ENCODE peak calls at places on chromosomes 7 and 10, in four cellular contexts. D is GM12865, U is uterus, Q is MM.1S. X is an unnamed sample.

GRCh38 chr10:133372507-133372906 is 647 bp downstream of the ECHS1 start:
- DNase-seq in D (no peak), U (no peak), Q (no peak), X (no peak)

GRCh38 chr10:76388321-76388720 is 956.9 kb downstream of the LRMDA start:
- DNase-seq in D (no peak), U (no peak), Q (no peak), X (no peak)

GRCh38 chr10:62637249-62638061 is 167.1 kb upstream of the ADO start:
- DNase-seq in D (peak; percentile 90), U (no peak), Q (peak; percentile 93), X (peak; percentile 47)

GRCh38 chr7:136274636-136275345 is 297.6 kb upstream of the MTPN start:
- DNase-seq in D (no peak), U (no peak), Q (no peak), X (no peak)

GRCh38 chr10:32956365-32957197 is 1.4 kb downstream of the ITGB1 start:
- DNase-seq in D (no peak), U (no peak), Q (no peak), X (no peak)

GRCh38 chr10:3584926-3585784 is 199.9 kb downstream of the KLF6 start:
- DNase-seq in D (no peak), U (no peak), Q (no peak), X (no peak)

GRCh38 chr10:1255166-1255565 is 199.0 kb downstream of the WDR37 start:
- DNase-seq in D (no peak), U (no peak), Q (no peak), X (peak; percentile 48)

GRCh38 chr7:149729983-149730801 is 43.2 kb downstream of the ZNF467 start:
- DNase-seq in D (no peak), U (no peak), Q (no peak), X (no peak)

GRCh38 chr7:121697731-121698396 is 175.1 kb upstream of the PTPRZ1 start:
- DNase-seq in D (no peak), U (no peak), Q (no peak), X (peak; percentile 51)

GRCh38 chr10:99698504-99699080 is 33.3 kb downstream of the COX15 start:
- DNase-seq in D (peak; percentile 24), U (no peak), Q (no peak), X (no peak)

GRCh38 chr7:46886669-46887374 is 695.1 kb downstream of the TNS3 start:
- DNase-seq in D (no peak), U (no peak), Q (no peak), X (no peak)

GRCh38 chr10:19819419-19820033 is 3.3 kb downstream of the PLXDC2 start:
- DNase-seq in D (peak; percentile 33), U (peak; percentile 60), Q (peak; percentile 42), X (peak; percentile 89)

GRCh38 chr7:11620822-11621395 is 211.1 kb downstream of the THSD7A start:
- DNase-seq in D (no peak), U (no peak), Q (no peak), X (no peak)

GRCh38 chr7:131057015-131057518 is 270.6 kb upstream of the MKLN1 start:
- DNase-seq in D (peak; percentile 59), U (no peak), Q (peak; percentile 89), X (no peak)

GRCh38 chr10:38147686-38148085 is 53.5 kb downstream of the ZNF37A start:
- DNase-seq in D (no peak), U (no peak), Q (no peak), X (no peak)

GRCh38 chr7:7369134-7369533 is 166.5 kb downstream of the COL28A1 start:
- DNase-seq in D (no peak), U (no peak), Q (no peak), X (no peak)

GRCh38 chr10:95273393-95274312 is 17.1 kb downstream of the PDLIM1 start:
- DNase-seq in D (no peak), U (peak; percentile 84), Q (no peak), X (peak; percentile 82)

GRCh38 chr10:73577788-73578187 is 13.4 kb downstream of the USP54 start:
- DNase-seq in D (no peak), U (peak; percentile 71), Q (no peak), X (peak; percentile 78)

GRCh38 chr7:155763721-155764431 is 48.4 kb downstream of the SHH start:
- DNase-seq in D (peak; percentile 73), U (no peak), Q (no peak), X (no peak)

GRCh38 chr10:34538291-34538829 is 276.7 kb downstream of the PARD3 start:
- DNase-seq in D (peak; percentile 63), U (no peak), Q (peak; percentile 49), X (no peak)

GRCh38 chr7:151448261-151449252 is 8.6 kb upstream of the CRYGN start:
- DNase-seq in D (peak; percentile 66), U (peak; percentile 76), Q (peak; percentile 75), X (peak; percentile 64)

GRCh38 chr7:116468534-116468933 is 31.0 kb upstream of the CAV2 start:
- DNase-seq in D (no peak), U (no peak), Q (no peak), X (no peak)

GRCh38 chr7:67947651-67948050 is 951.0 kb downstream of the TYW1 start:
- DNase-seq in D (no peak), U (no peak), Q (no peak), X (no peak)

GRCh38 chr10:32680803-32681557 is 235.0 kb downstream of the CCDC7 start:
- DNase-seq in D (no peak), U (no peak), Q (no peak), X (no peak)

GRCh38 chr7:43671520-43671919 is 57.8 kb downstream of the COA1 start:
- DNase-seq in D (no peak), U (no peak), Q (no peak), X (no peak)

GRCh38 chr7:18361756-18362155 is 133.8 kb upstream of the HDAC9 start:
- DNase-seq in D (no peak), U (no peak), Q (no peak), X (peak; percentile 49)

GRCh38 chr7:30594055-30594539 is 581 bp upstream of the GARS1 start:
- DNase-seq in D (peak; percentile 65), U (peak; percentile 29), Q (no peak), X (no peak)

GRCh38 chr7:41777894-41778596 is 75.2 kb upstream of the INHBA start:
- DNase-seq in D (no peak), U (no peak), Q (no peak), X (no peak)

GRCh38 chr10:43694526-43694925 is 45.8 kb upstream of the ZNF32 start:
- DNase-seq in D (no peak), U (no peak), Q (no peak), X (no peak)

GRCh38 chr7:98670186-98670585 is 53.1 kb downstream of the NPTX2 start:
- DNase-seq in D (no peak), U (no peak), Q (no peak), X (no peak)
- TF ChIP-seq CTCF in D (no peak), U (no peak), Q (no peak), X (no peak)

GRCh38 chr7:128891110-128891941 is 19.2 kb downstream of the KCP start:
- DNase-seq in D (no peak), U (no peak), Q (no peak), X (no peak)
- TF ChIP-seq CTCF in D (no peak), U (no peak), Q (no peak), X (no peak)

GRCh38 chr10:58385784-58386112 is 538 bp downstream of the TFAM start:
- DNase-seq in D (peak; percentile 18), U (peak; percentile 17), Q (peak; percentile 21), X (peak; percentile 58)
- TF ChIP-seq CTCF in D (no peak), U (no peak), Q (no peak), X (no peak)

GRCh38 chr10:102392306-102392705 is 3.2 kb upstream of the NFKB2 start:
- DNase-seq in D (no peak), U (no peak), Q (no peak), X (no peak)

GRCh38 chr10:102395677-102396197 is at the start of gene NFKB2:
- DNase-seq in D (no peak), U (no peak), Q (peak; percentile 35), X (peak; percentile 51)

GRCh38 chr10:102394801-102395676 is 466 bp upstream of the NFKB2 start:
- DNase-seq in D (peak; percentile 93), U (peak; percentile 90), Q (peak; percentile 91), X (peak; percentile 90)

GRCh38 chr10:102393411-102394078 is 2.0 kb upstream of the NFKB2 start:
- DNase-seq in D (no peak), U (no peak), Q (no peak), X (no peak)

DNA sequence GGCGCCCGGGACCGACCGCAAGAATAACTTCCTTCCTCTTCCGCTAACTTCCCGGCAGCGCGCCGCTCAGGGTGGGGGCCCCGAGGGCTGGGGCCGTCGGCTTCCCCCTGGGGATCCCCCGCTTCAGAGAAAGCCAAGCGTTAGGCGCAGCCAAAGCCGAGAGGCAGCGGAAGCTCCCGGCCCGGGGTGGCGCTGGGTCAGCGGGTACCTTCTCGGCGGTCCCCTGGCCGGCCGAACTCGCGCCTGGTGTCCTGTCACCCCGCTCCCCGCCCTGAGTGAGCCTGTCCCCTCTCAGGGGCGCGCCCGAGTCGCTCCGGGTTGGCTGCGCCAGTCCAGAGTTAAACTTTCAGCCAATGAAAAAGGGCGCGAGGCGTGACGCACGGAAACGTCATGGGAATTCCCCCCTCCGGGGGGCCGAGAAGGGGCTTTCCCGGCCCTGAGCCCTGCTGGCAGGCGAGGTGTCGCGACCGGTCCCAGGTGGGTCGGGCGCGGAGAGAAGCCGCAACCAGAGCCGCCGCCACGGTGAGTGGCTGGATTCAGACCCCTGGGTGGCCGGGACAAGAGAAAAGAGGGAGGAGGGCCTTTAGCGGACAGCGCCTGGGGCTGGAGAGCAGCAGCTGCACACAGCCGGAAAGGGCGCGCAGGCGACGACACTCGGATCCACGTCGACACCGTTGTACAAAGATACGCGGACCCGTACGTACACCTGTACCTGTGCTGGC is 1.3 kb upstream of the NFKB2 start:
- DNase-seq in D (peak; percentile 98), U (peak; percentile 92), Q (peak; percentile 98), X (peak; percentile 96)
- TF ChIP-seq CTCF in D (peak; percentile 88), U (peak; percentile 98), Q (no peak), X (no peak)

GRCh38 chr7:64880322-64881297 is 22.5 kb upstream of the ZNF273 start:
- DNase-seq in D (no peak), U (no peak), Q (no peak), X (no peak)
- TF ChIP-seq CTCF in D (no peak), U (no peak), Q (no peak), X (no peak)

GRCh38 chr7:157569967-157570366 is 233.2 kb downstream of the DNAJB6 start:
- DNase-seq in D (no peak), U (no peak), Q (no peak), X (no peak)

GRCh38 chr7:157568785-157569584 is 232.2 kb downstream of the DNAJB6 start:
- DNase-seq in D (peak; percentile 24), U (peak; percentile 20), Q (peak; percentile 37), X (no peak)

GRCh38 chr7:157566631-157567006 is 229.8 kb downstream of the DNAJB6 start:
- DNase-seq in D (no peak), U (no peak), Q (no peak), X (no peak)

GRCh38 chr7:157567666-157568065 is 230.9 kb downstream of the DNAJB6 start:
- DNase-seq in D (no peak), U (no peak), Q (no peak), X (no peak)

DNA sequence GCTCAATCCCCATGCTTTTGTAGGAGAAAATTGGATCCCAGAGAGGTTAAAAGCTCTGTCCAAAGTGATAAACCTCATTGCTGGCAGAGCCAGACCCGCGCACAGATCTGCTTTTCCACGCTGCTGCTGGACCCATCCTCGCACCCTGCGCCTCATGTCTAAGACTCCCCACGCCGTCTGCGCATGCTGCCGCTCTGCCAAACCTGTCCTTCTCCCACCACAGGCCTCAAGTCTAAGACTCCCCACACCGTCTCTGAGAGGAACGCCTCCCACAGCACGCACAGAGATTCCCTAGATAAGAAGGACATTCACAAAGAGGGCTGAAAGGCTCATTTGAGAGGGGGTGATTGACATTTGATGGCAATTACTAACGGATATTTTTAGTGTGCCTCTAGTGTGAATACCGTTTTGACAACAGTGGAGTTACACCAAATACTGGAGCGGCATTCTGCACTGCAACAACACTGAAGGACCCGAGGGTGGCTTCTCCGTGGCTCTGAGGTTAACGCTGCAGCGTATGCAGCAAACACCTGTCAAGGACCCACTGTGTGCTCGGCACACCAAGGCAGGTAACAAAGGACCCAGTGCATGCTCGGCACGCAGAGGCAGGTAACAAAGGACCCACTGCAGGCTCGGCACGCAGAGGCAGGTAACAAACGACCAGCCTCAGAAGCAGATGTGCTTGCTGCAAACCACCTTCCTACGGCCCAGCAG is 231.4 kb downstream of the DNAJB6 start:
- DNase-seq in D (no peak), U (no peak), Q (no peak), X (no peak)
- TF ChIP-seq CTCF in D (no peak), U (no peak), Q (no peak), X (no peak)